ENCODE peak calls at places on chromosome 9, in eight cellular contexts. U, H, R, V, D, L, P and B are unnamed samples.

GRCh38 chr9:95112436-95113280 is 204.9 kb downstream of the FANCC start:
- DNase-seq in U (no peak), H (no peak), R (no peak), V (no peak), D (no peak), L (no peak), P (no peak), B (no peak)

GRCh38 chr9:130791279-130791894 is 43.7 kb upstream of the ABL1 start:
- DNase-seq in U (no peak), H (no peak), R (no peak), V (no peak), D (no peak), L (no peak), P (no peak), B (no peak)

GRCh38 chr9:81874926-81875325 is 53.3 kb upstream of the SPATA31D4 start:
- DNase-seq in U (no peak), H (no peak), R (no peak), V (no peak), D (no peak), L (no peak), P (no peak), B (no peak)

GRCh38 chr9:2179557-2179956 is 164.4 kb downstream of the SMARCA2 start:
- DNase-seq in U (no peak), H (no peak), R (no peak), V (no peak), D (peak; percentile 19), L (no peak), P (no peak), B (no peak)

GRCh38 chr9:133505186-133505830 is 19.5 kb downstream of the MYMK start:
- DNase-seq in U (no peak), H (no peak), R (no peak), V (no peak), D (no peak), L (no peak), P (no peak), B (no peak)

GRCh38 chr9:3514786-3515185 is 11.0 kb downstream of the RFX3 start:
- DNase-seq in U (no peak), H (no peak), R (no peak), V (no peak), D (no peak), L (no peak), P (no peak), B (no peak)

GRCh38 chr9:130944510-130945058 is 5.5 kb upstream of the FIBCD1 start:
- DNase-seq in U (no peak), H (no peak), R (no peak), V (no peak), D (no peak), L (no peak), P (no peak), B (no peak)

GRCh38 chr9:106862115-106862945 is 636 bp upstream of the ZNF462 start:
- DNase-seq in U (no peak), H (peak; percentile 59), R (no peak), V (peak; percentile 30), D (peak; percentile 21), L (peak; percentile 83), P (peak; percentile 74), B (no peak)

GRCh38 chr9:86005253-86005775 is 64.4 kb downstream of the NAA35 start:
- DNase-seq in U (no peak), H (no peak), R (no peak), V (no peak), D (no peak), L (no peak), P (no peak), B (no peak)

GRCh38 chr9:94912700-94913249 is 186.3 kb downstream of the AOPEP start:
- DNase-seq in U (no peak), H (no peak), R (no peak), V (no peak), D (no peak), L (no peak), P (no peak), B (no peak)

GRCh38 chr9:35680331-35681105 is 6.8 kb downstream of the CA9 start:
- DNase-seq in U (no peak), H (peak; percentile 70), R (no peak), V (no peak), D (no peak), L (no peak), P (peak; percentile 79), B (no peak)

GRCh38 chr9:90956026-90956810 is 154.6 kb downstream of the SYK start:
- DNase-seq in U (no peak), H (no peak), R (no peak), V (no peak), D (no peak), L (no peak), P (no peak), B (no peak)

GRCh38 chr9:115254217-115254616 is 136.3 kb upstream of the TNC start:
- DNase-seq in U (no peak), H (no peak), R (no peak), V (no peak), D (no peak), L (peak; percentile 22), P (no peak), B (no peak)

GRCh38 chr9:127712371-127712770 is 3.1 kb downstream of the PTRH1 start:
- DNase-seq in U (no peak), H (no peak), R (no peak), V (no peak), D (no peak), L (no peak), P (no peak), B (no peak)

GRCh38 chr9:36665921-36666429 is 93.3 kb downstream of the MELK start:
- DNase-seq in U (no peak), H (no peak), R (no peak), V (no peak), D (peak; percentile 29), L (no peak), P (no peak), B (no peak)

GRCh38 chr9:121783523-121784507 is 132.4 kb downstream of the DAB2IP start:
- DNase-seq in U (no peak), H (peak; percentile 58), R (no peak), V (no peak), D (no peak), L (peak; percentile 9), P (peak; percentile 46), B (no peak)

GRCh38 chr9:133119461-133120342 is 1.3 kb downstream of the RALGDS start:
- DNase-seq in U (no peak), H (no peak), R (no peak), V (peak; percentile 33), D (no peak), L (peak; percentile 78), P (no peak), B (no peak)

GRCh38 chr9:86075132-86075807 is 24.1 kb downstream of the GOLM1 start:
- DNase-seq in U (peak; percentile 21), H (no peak), R (no peak), V (no peak), D (no peak), L (no peak), P (no peak), B (no peak)

GRCh38 chr9:137970686-137971476 is 93.3 kb downstream of the CACNA1B start:
- DNase-seq in U (no peak), H (no peak), R (no peak), V (no peak), D (no peak), L (peak; percentile 6), P (no peak), B (no peak)